ENCODE peak calls at places on chromosomes 3 and 15, in five cellular contexts. One of them, this sample, is unnamed.

GRCh38 chr15:82937659-82938058 is 14.9 kb downstream of the HOMER2 start:
- DNase-seq in SK-N-SH: no peak
- DNase-seq in mammary epithelial cell: no peak
- DNase-seq in IMR-90: no peak
- DNase-seq in PC-3: no peak
- DNase-seq in this sample: no peak

GRCh38 chr3:18438586-18438985 is 13.4 kb upstream of the SATB1 start:
- DNase-seq in mammary epithelial cell: no peak
- DNase-seq in IMR-90: no peak
- DNase-seq in SK-N-SH: no peak
- DNase-seq in PC-3: no peak
- DNase-seq in this sample: no peak

GRCh38 chr3:105686324-105686897 is 182.4 kb downstream of the CBLB start:
- DNase-seq in IMR-90: peak
- DNase-seq in SK-N-SH: peak
- DNase-seq in mammary epithelial cell: no peak
- DNase-seq in PC-3: peak
- DNase-seq in this sample: peak

GRCh38 chr15:26781816-26782215 is 8.9 kb upstream of the GABRB3 start:
- DNase-seq in SK-N-SH: no peak
- DNase-seq in PC-3: no peak
- DNase-seq in mammary epithelial cell: no peak
- DNase-seq in IMR-90: no peak
- DNase-seq in this sample: no peak

GRCh38 chr15:57031605-57032004 is 113.2 kb downstream of the TCF12 start:
- DNase-seq in PC-3: no peak
- DNase-seq in mammary epithelial cell: no peak
- DNase-seq in SK-N-SH: peak
- DNase-seq in IMR-90: peak
- DNase-seq in this sample: no peak

GRCh38 chr3:107990926-107991325 is 99.9 kb downstream of the CD47 start:
- DNase-seq in IMR-90: no peak
- DNase-seq in mammary epithelial cell: no peak
- DNase-seq in SK-N-SH: no peak
- DNase-seq in PC-3: no peak
- DNase-seq in this sample: no peak

GRCh38 chr3:42855547-42856380 is 19.9 kb downstream of the CYP8B1 start:
- DNase-seq in mammary epithelial cell: no peak
- DNase-seq in IMR-90: no peak
- DNase-seq in PC-3: no peak
- DNase-seq in SK-N-SH: no peak
- DNase-seq in this sample: no peak

GRCh38 chr3:66280304-66280703 is 59.5 kb downstream of the SLC25A26 start:
- DNase-seq in SK-N-SH: no peak
- DNase-seq in mammary epithelial cell: no peak
- DNase-seq in IMR-90: peak
- DNase-seq in PC-3: peak
- DNase-seq in this sample: no peak

GRCh38 chr3:64454179-64454578 is 228.9 kb upstream of the PRICKLE2 start:
- DNase-seq in PC-3: peak
- DNase-seq in IMR-90: peak
- DNase-seq in mammary epithelial cell: no peak
- DNase-seq in SK-N-SH: no peak
- DNase-seq in this sample: no peak

GRCh38 chr3:32758375-32758753 is 59.4 kb upstream of the TRIM71 start:
- DNase-seq in IMR-90: peak
- DNase-seq in mammary epithelial cell: no peak
- DNase-seq in SK-N-SH: no peak
- DNase-seq in PC-3: peak
- DNase-seq in this sample: no peak

GRCh38 chr15:89243046-89243690 is 611 bp upstream of the FANCI start:
- DNase-seq in IMR-90: peak
- DNase-seq in mammary epithelial cell: no peak
- DNase-seq in SK-N-SH: no peak
- DNase-seq in PC-3: no peak
- DNase-seq in this sample: no peak

GRCh38 chr3:153285194-153285641 is 123.2 kb downstream of the RAP2B start:
- DNase-seq in SK-N-SH: no peak
- DNase-seq in IMR-90: peak
- DNase-seq in mammary epithelial cell: peak
- DNase-seq in PC-3: peak
- DNase-seq in this sample: peak

GRCh38 chr3:195268608-195269309 is 2.2 kb downstream of the XXYLT1 start:
- DNase-seq in mammary epithelial cell: no peak
- DNase-seq in IMR-90: no peak
- DNase-seq in SK-N-SH: no peak
- DNase-seq in PC-3: no peak
- DNase-seq in this sample: no peak

GRCh38 chr3:169399068-169399467 is 264.4 kb downstream of the MECOM start:
- DNase-seq in PC-3: no peak
- DNase-seq in SK-N-SH: no peak
- DNase-seq in mammary epithelial cell: no peak
- DNase-seq in IMR-90: no peak
- DNase-seq in this sample: no peak
- H3K4me2 ChIP-seq in PC-3: no peak
- H3K4me2 ChIP-seq in SK-N-SH: no peak
- H3K4me2 ChIP-seq in mammary epithelial cell: no peak
- H3K4me2 ChIP-seq in IMR-90: no peak
- H3K4me2 ChIP-seq in this sample: no peak

GRCh38 chr15:87874896-87875661 is 381.5 kb downstream of the NTRK3 start:
- DNase-seq in SK-N-SH: peak
- DNase-seq in IMR-90: peak
- DNase-seq in mammary epithelial cell: no peak
- DNase-seq in PC-3: no peak
- DNase-seq in this sample: no peak

GRCh38 chr15:87877114-87877810 is 379.3 kb downstream of the NTRK3 start:
- DNase-seq in mammary epithelial cell: no peak
- DNase-seq in PC-3: no peak
- DNase-seq in IMR-90: peak
- DNase-seq in SK-N-SH: peak
- DNase-seq in this sample: no peak

GRCh38 chr15:87878161-87878560 is 378.4 kb downstream of the NTRK3 start:
- DNase-seq in PC-3: no peak
- DNase-seq in IMR-90: no peak
- DNase-seq in mammary epithelial cell: no peak
- DNase-seq in SK-N-SH: peak
- DNase-seq in this sample: no peak

DNA sequence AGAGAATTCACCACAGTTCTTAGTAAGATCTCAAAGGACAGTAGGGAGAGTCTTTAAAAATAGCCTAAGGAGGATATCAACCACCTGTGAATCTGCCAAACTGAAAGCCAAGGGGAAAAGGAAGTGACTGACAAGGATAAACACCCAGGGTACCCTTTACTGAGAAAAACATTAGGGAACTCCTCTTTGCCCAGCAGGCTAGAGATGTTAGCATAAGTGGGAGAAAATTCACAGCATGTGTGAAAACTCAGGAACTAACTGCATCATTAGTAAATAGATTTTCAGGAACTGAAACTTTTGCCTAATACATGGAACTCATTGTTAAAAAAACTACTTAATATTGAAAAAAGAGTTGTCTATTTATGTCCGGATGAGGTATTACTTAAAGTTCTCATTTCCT is 375.5 kb downstream of the NTRK3 start:
- DNase-seq in PC-3: no peak
- DNase-seq in mammary epithelial cell: no peak
- DNase-seq in IMR-90: no peak
- DNase-seq in SK-N-SH: no peak
- DNase-seq in this sample: no peak
- H2AFZ ChIP-seq in PC-3: no peak
- H2AFZ ChIP-seq in mammary epithelial cell: no peak
- H2AFZ ChIP-seq in IMR-90: no peak
- H2AFZ ChIP-seq in SK-N-SH: no peak
- H2AFZ ChIP-seq in this sample: no peak

GRCh38 chr3:380801-381200 is 184.2 kb downstream of the CHL1 start:
- DNase-seq in SK-N-SH: no peak
- DNase-seq in IMR-90: no peak
- DNase-seq in mammary epithelial cell: no peak
- DNase-seq in PC-3: peak
- DNase-seq in this sample: no peak

GRCh38 chr3:374459-374858 is 177.9 kb downstream of the CHL1 start:
- DNase-seq in SK-N-SH: no peak
- DNase-seq in mammary epithelial cell: no peak
- DNase-seq in PC-3: no peak
- DNase-seq in IMR-90: no peak
- DNase-seq in this sample: no peak

GRCh38 chr3:373193-373784 is 176.7 kb downstream of the CHL1 start:
- DNase-seq in PC-3: no peak
- DNase-seq in SK-N-SH: no peak
- DNase-seq in mammary epithelial cell: no peak
- DNase-seq in IMR-90: no peak
- DNase-seq in this sample: no peak

GRCh38 chr3:377158-377561 is 180.6 kb downstream of the CHL1 start:
- DNase-seq in mammary epithelial cell: peak
- DNase-seq in IMR-90: peak
- DNase-seq in PC-3: peak
- DNase-seq in SK-N-SH: peak
- DNase-seq in this sample: no peak
- TF ChIP-seq CTCF in mammary epithelial cell: peak
- TF ChIP-seq CTCF in IMR-90: peak
- TF ChIP-seq CTCF in PC-3: peak
- TF ChIP-seq CTCF in SK-N-SH: peak
- TF ChIP-seq CTCF in this sample: peak

DNA sequence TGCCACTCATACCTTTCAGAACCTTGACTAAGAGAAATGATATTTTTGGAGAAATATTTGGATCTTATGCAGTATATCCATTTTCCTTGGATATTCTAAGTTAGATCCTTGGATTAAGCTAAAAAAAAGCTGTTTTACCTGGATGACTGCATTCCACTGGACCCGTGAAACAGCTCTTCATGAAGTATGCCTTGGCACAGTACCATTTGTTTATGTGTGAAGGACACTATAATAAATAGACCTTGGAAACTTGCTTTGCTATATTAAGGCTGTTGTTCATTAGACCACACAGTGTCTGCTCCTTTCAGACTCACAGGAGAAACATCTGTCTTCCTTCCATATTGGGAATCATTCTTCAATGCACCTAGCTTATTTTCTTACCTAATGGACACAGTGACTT is 651.0 kb upstream of the TGFBR2 start:
- DNase-seq in mammary epithelial cell: no peak
- DNase-seq in PC-3: peak
- DNase-seq in IMR-90: no peak
- DNase-seq in SK-N-SH: no peak
- DNase-seq in this sample: no peak
- H3K4me2 ChIP-seq in mammary epithelial cell: no peak
- H3K4me2 ChIP-seq in PC-3: no peak
- H3K4me2 ChIP-seq in IMR-90: no peak
- H3K4me2 ChIP-seq in SK-N-SH: no peak
- H3K4me2 ChIP-seq in this sample: no peak

DNA sequence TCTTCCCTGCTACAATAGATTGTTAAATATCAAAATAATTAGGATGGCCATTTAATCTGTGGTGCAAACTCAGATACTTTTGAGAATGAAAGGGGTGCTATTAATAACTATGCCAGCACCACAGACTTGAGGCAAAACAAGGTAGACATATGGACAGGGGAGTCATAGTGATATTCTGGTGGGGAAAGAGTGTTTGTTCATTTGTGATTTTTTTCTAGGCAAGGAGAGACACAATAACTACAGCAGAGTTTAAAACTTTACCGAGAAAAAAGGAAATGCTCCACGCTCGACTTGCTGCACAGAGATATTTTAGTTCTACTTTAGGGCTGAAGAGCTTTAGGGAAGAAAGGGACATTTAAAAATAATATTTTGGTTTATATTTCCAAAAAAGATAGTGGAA is 611.2 kb upstream of the GRM7 start:
- DNase-seq in PC-3: no peak
- DNase-seq in IMR-90: no peak
- DNase-seq in mammary epithelial cell: no peak
- DNase-seq in SK-N-SH: no peak
- DNase-seq in this sample: no peak
- H2AFZ ChIP-seq in PC-3: no peak
- H2AFZ ChIP-seq in IMR-90: no peak
- H2AFZ ChIP-seq in mammary epithelial cell: no peak
- H2AFZ ChIP-seq in SK-N-SH: no peak
- H2AFZ ChIP-seq in this sample: no peak

GRCh38 chr15:65101891-65102708 is 12.9 kb downstream of the UBAP1L start:
- DNase-seq in IMR-90: no peak
- DNase-seq in mammary epithelial cell: no peak
- DNase-seq in PC-3: no peak
- DNase-seq in SK-N-SH: no peak
- DNase-seq in this sample: no peak
- TF ChIP-seq CTCF in IMR-90: no peak
- TF ChIP-seq CTCF in mammary epithelial cell: no peak
- TF ChIP-seq CTCF in PC-3: peak
- TF ChIP-seq CTCF in SK-N-SH: no peak
- TF ChIP-seq CTCF in this sample: no peak

GRCh38 chr15:30984118-30984517 is 7.3 kb downstream of the MTMR10 start:
- DNase-seq in SK-N-SH: no peak
- DNase-seq in PC-3: no peak
- DNase-seq in IMR-90: no peak
- DNase-seq in mammary epithelial cell: no peak
- DNase-seq in this sample: no peak

GRCh38 chr15:30990451-30991300 is 752 bp downstream of the MTMR10 start:
- DNase-seq in PC-3: peak
- DNase-seq in IMR-90: peak
- DNase-seq in mammary epithelial cell: no peak
- DNase-seq in SK-N-SH: no peak
- DNase-seq in this sample: peak

GRCh38 chr15:30984542-30984941 is 6.9 kb downstream of the MTMR10 start:
- DNase-seq in PC-3: no peak
- DNase-seq in mammary epithelial cell: no peak
- DNase-seq in SK-N-SH: peak
- DNase-seq in IMR-90: no peak
- DNase-seq in this sample: peak

GRCh38 chr15:30990036-30990435 is 1.4 kb downstream of the MTMR10 start:
- DNase-seq in mammary epithelial cell: no peak
- DNase-seq in SK-N-SH: peak
- DNase-seq in PC-3: no peak
- DNase-seq in IMR-90: no peak
- DNase-seq in this sample: peak

GRCh38 chr15:30985081-30985531 is 6.3 kb downstream of the MTMR10 start:
- DNase-seq in mammary epithelial cell: no peak
- DNase-seq in PC-3: no peak
- DNase-seq in SK-N-SH: peak
- DNase-seq in IMR-90: peak
- DNase-seq in this sample: peak
- H3K4me2 ChIP-seq in mammary epithelial cell: peak
- H3K4me2 ChIP-seq in PC-3: no peak
- H3K4me2 ChIP-seq in SK-N-SH: peak
- H3K4me2 ChIP-seq in IMR-90: no peak
- H3K4me2 ChIP-seq in this sample: no peak

GRCh38 chr15:84982301-84982920 is 755 bp downstream of the PDE8A start:
- DNase-seq in SK-N-SH: no peak
- DNase-seq in IMR-90: peak
- DNase-seq in mammary epithelial cell: peak
- DNase-seq in PC-3: peak
- DNase-seq in this sample: peak
- H2AFZ ChIP-seq in SK-N-SH: peak
- H2AFZ ChIP-seq in IMR-90: peak
- H2AFZ ChIP-seq in mammary epithelial cell: peak
- H2AFZ ChIP-seq in PC-3: peak
- H2AFZ ChIP-seq in this sample: peak